ENCODE peak calls at places on chromosomes 2 and 18, in five cellular contexts. X is NCI-H1105; K is HL-60; J is iris pigment epithelial cell; L is naive thymus-derived CD8-positive, alpha-beta T cell. W is an unnamed sample.

GRCh38 chr2:104857262-104858221 is 3.6 kb downstream of the POU3F3 start:
- DNase-seq in X (no peak), K (no peak), J (no peak), L (no peak), W (no peak)

GRCh38 chr18:54187372-54187771 is 37.1 kb downstream of the MBD2 start:
- DNase-seq in X (no peak), K (no peak), J (no peak), L (no peak), W (no peak)

GRCh38 chr2:40348665-40349064 is 103.2 kb downstream of the SLC8A1 start:
- DNase-seq in X (no peak), K (no peak), J (peak), L (no peak), W (no peak)

GRCh38 chr2:75892490-75892889 is 181.8 kb upstream of the GCFC2 start:
- DNase-seq in X (no peak), K (no peak), J (no peak), L (no peak), W (no peak)

GRCh38 chr18:28127763-28128737 is 48.9 kb downstream of the CDH2 start:
- DNase-seq in X (no peak), K (no peak), J (peak), L (no peak), W (peak)

GRCh38 chr18:62325806-62326645 is 916 bp downstream of the TNFRSF11A start:
- DNase-seq in X (peak), K (peak), J (no peak), L (peak), W (no peak)

GRCh38 chr18:24703316-24703715 is 242.9 kb downstream of the HRH4 start:
- DNase-seq in X (no peak), K (no peak), J (no peak), L (no peak), W (no peak)

GRCh38 chr18:32552421-32553030 is 81.8 kb upstream of the GAREM1 start:
- DNase-seq in X (peak), K (peak), J (peak), L (peak), W (peak)

GRCh38 chr2:196268538-196269338 is 97.4 kb upstream of the STK17B start:
- DNase-seq in X (no peak), K (peak), J (peak), L (no peak), W (no peak)

GRCh38 chr2:172098650-172099471 is 3.8 kb downstream of the DLX2 start:
- DNase-seq in X (no peak), K (no peak), J (peak), L (peak), W (peak)

GRCh38 chr2:32626591-32627221 is 1.1 kb upstream of the TTC27 start:
- DNase-seq in X (no peak), K (no peak), J (peak), L (no peak), W (no peak)

GRCh38 chr2:9020267-9020666 is 16.8 kb upstream of the MBOAT2 start:
- DNase-seq in X (no peak), K (no peak), J (peak), L (no peak), W (no peak)

GRCh38 chr2:127449439-127449838 is 31.2 kb downstream of the PROC start:
- DNase-seq in X (no peak), K (no peak), J (no peak), L (no peak), W (no peak)

GRCh38 chr2:6922201-6922656 is 5.0 kb downstream of the RNF144A start:
- DNase-seq in X (no peak), K (no peak), J (no peak), L (peak), W (no peak)

GRCh38 chr2:2232167-2232566 is 98.9 kb downstream of the MYT1L start:
- DNase-seq in X (no peak), K (no peak), J (no peak), L (no peak), W (no peak)

GRCh38 chr2:70461414-70461813 is 92.2 kb downstream of the TGFA start:
- DNase-seq in X (no peak), K (no peak), J (no peak), L (no peak), W (no peak)

GRCh38 chr2:235432741-235433520 is 60.9 kb upstream of the AGAP1 start:
- DNase-seq in X (no peak), K (no peak), J (no peak), L (no peak), W (no peak)

GRCh38 chr2:127790694-127791529 is 20.1 kb downstream of the WDR33 start:
- DNase-seq in X (no peak), K (peak), J (no peak), L (no peak), W (no peak)

GRCh38 chr2:105919826-105920225 is 175.1 kb downstream of the NCK2 start:
- DNase-seq in X (no peak), K (peak), J (peak), L (peak), W (peak)